ENCODE peak calls at places on chromosome 4, in nine cellular contexts. G is CD8-positive, alpha-beta memory T cell; D is endothelial cell of umbilical vein; U is heart left ventricle; R is upper lobe of right lung; S is MM.1S; F is psoas muscle; K is adrenal gland; L is GM23248. Q is an unnamed sample. For H3K27me3 and H3K9me3, the result is how much of the 10 kb centered on the place peaks cover.

GRCh38 chr4:100525689-100526088 is 7.9 kb upstream of the EMCN start:
- DNase-seq in G (no peak), L (peak), D (no peak), R (no peak), F (no peak), U (no peak), K (no peak), S (no peak), Q (no peak)

GRCh38 chr4:112766422-112766821 is 129.5 kb downstream of the LARP7 start:
- DNase-seq in L (peak), U (no peak), S (peak), K (no peak), R (no peak), G (no peak), F (no peak), D (no peak), Q (no peak)

GRCh38 chr4:4233610-4234009 is 6.9 kb upstream of the OTOP1 start:
- DNase-seq in K (no peak), R (no peak), F (no peak), S (no peak), L (no peak), G (no peak), U (no peak), D (no peak), Q (no peak)

GRCh38 chr4:113762061-113762850 is 718 bp upstream of the CAMK2D start:
- DNase-seq in F (peak), L (peak), K (peak), R (peak), U (peak), S (peak), G (peak), D (peak), Q (peak)

GRCh38 chr4:131366724-131367123 is 1782.4 kb upstream of the PCDH10 start:
- DNase-seq in G (no peak), K (no peak), U (no peak), S (no peak), R (no peak), D (no peak), F (no peak), L (no peak), Q (no peak)

GRCh38 chr4:52588097-52588496 is 71.0 kb downstream of the USP46 start:
- DNase-seq in S (no peak), U (no peak), K (peak), L (peak), D (peak), G (no peak), R (no peak), F (no peak), Q (peak)

GRCh38 chr4:7701866-7702649 is 237.6 kb downstream of the AFAP1 start:
- DNase-seq in K (no peak), S (no peak), R (no peak), G (no peak), U (no peak), D (no peak), F (no peak), L (peak), Q (peak)

GRCh38 chr4:7823416-7823824 is 116.2 kb downstream of the AFAP1 start:
- DNase-seq in F (peak), D (peak), S (no peak), L (peak), G (no peak), R (no peak), U (peak), K (peak), Q (peak)

GRCh38 chr4:111821342-111821741 is 323.9 kb upstream of the FAM241A start:
- DNase-seq in K (no peak), R (no peak), G (no peak), S (no peak), L (no peak), F (no peak), D (no peak), U (no peak), Q (no peak)

GRCh38 chr4:130044788-130045531 is 949.0 kb downstream of the C4orf33 start:
- DNase-seq in S (no peak), L (no peak), G (no peak), U (no peak), K (no peak), F (no peak), R (no peak), D (no peak), Q (no peak)

GRCh38 chr4:139728840-139729239 is 63.2 kb downstream of the MGST2 start:
- DNase-seq in R (no peak), U (no peak), L (no peak), S (no peak), K (no peak), G (no peak), D (no peak), F (no peak), Q (no peak)

GRCh38 chr4:89799071-89799470 is 37.9 kb downstream of the SNCA start:
- DNase-seq in K (no peak), D (peak), G (no peak), F (no peak), S (no peak), L (no peak), U (no peak), R (no peak), Q (no peak)

GRCh38 chr4:73864365-73864764 is 4.8 kb upstream of the CXCL1 start:
- DNase-seq in F (no peak), G (no peak), U (no peak), D (peak), R (no peak), S (peak), L (no peak), K (no peak), Q (no peak)

GRCh38 chr4:71004281-71004851 is 10.9 kb downstream of the DCK start:
- DNase-seq in U (no peak), D (no peak), S (peak), R (no peak), L (no peak), F (no peak), K (no peak), G (peak), Q (peak)

GRCh38 chr4:106522839-106523238 is 154.3 kb upstream of the GIMD1 start:
- DNase-seq in D (peak), K (no peak), F (no peak), L (peak), S (no peak), U (no peak), G (no peak), R (no peak), Q (no peak)

GRCh38 chr4:153151535-153152452 is 52.4 kb upstream of the TRIM2 start:
- DNase-seq in D (peak), R (peak), S (no peak), L (peak), K (peak), U (no peak), F (no peak), G (no peak), Q (peak)

GRCh38 chr4:7570156-7570778 is 135.5 kb upstream of the PSAPL1 start:
- DNase-seq in S (no peak), L (no peak), U (no peak), F (no peak), D (no peak), K (no peak), G (no peak), R (no peak), Q (peak)

GRCh38 chr4:90580271-90580825 is 453.2 kb downstream of the CCSER1 start:
- DNase-seq in F (no peak), K (no peak), G (no peak), U (no peak), L (no peak), D (peak), S (no peak), R (no peak), Q (no peak)

GRCh38 chr4:160352637-160353036 is 1249.8 kb downstream of the RAPGEF2 start:
- DNase-seq in K (no peak), U (no peak), D (no peak), L (no peak), S (no peak), F (no peak), G (no peak), R (no peak), Q (no peak)

GRCh38 chr4:47213106-47213505 is 181.7 kb downstream of the GABRB1 start:
- DNase-seq in L (no peak), S (no peak), F (no peak), R (no peak), U (no peak), G (no peak), K (no peak), D (no peak), Q (no peak)

GRCh38 chr4:182653596-182653995 is 263.6 kb downstream of the DCTD start:
- DNase-seq in U (no peak), F (no peak), D (peak), L (no peak), G (no peak), S (no peak), K (no peak), R (no peak), Q (no peak)

GRCh38 chr4:28451346-28451745 is 1590.7 kb downstream of the STIM2 start:
- DNase-seq in D (no peak), S (no peak), L (no peak), U (no peak), F (no peak), K (no peak), G (no peak), R (no peak), Q (no peak)

GRCh38 chr4:40305329-40306193 is 29.6 kb upstream of the CHRNA9 start:
- DNase-seq in G (peak), K (no peak), U (no peak), R (no peak), L (no peak), S (peak), D (no peak), F (no peak), Q (no peak)

GRCh38 chr4:69656653-69657158 is 3.7 kb upstream of the UGT2A1 start:
- DNase-seq in S (no peak), G (no peak), K (no peak), L (no peak), D (no peak), F (no peak), U (no peak), R (no peak), Q (no peak)

GRCh38 chr4:169723207-169723606 is 34.5 kb downstream of the HPF1 start:
- DNase-seq in F (no peak), D (peak), K (no peak), G (no peak), R (no peak), L (no peak), U (no peak), S (no peak), Q (no peak)

GRCh38 chr4:28277931-28278330 is 1417.3 kb downstream of the STIM2 start:
- DNase-seq in F (no peak), K (no peak), G (no peak), U (no peak), R (no peak), L (no peak), D (peak), S (no peak), Q (no peak)

GRCh38 chr4:74223801-74224200 is 65.9 kb downstream of the MTHFD2L start:
- DNase-seq in K (no peak), S (no peak), L (peak), U (no peak), F (no peak), G (no peak), D (peak), R (no peak), Q (no peak)

GRCh38 chr4:127997534-127998388 is 32.6 kb downstream of the ABHD18 start:
- DNase-seq in S (peak), U (no peak), F (no peak), R (no peak), L (peak), G (no peak), K (no peak), D (no peak), Q (no peak)

GRCh38 chr4:62023633-62024032 is 823.5 kb downstream of the ADGRL3 start:
- DNase-seq in U (no peak), K (no peak), S (no peak), L (no peak), D (no peak), R (no peak), F (no peak), G (no peak), Q (no peak)

GRCh38 chr4:20447103-20447502 is 195.4 kb downstream of the SLIT2 start:
- DNase-seq in F (no peak), U (no peak), G (no peak), S (no peak), R (no peak), L (no peak), K (no peak), D (no peak), Q (no peak)

GRCh38 chr4:113869743-113870375 is 108.3 kb upstream of the CAMK2D start:
- DNase-seq in D (peak), S (peak), L (peak), U (no peak), F (no peak), R (no peak), G (no peak), K (no peak), Q (no peak)

GRCh38 chr4:8600686-8601085 is 8.1 kb downstream of the CPZ start:
- DNase-seq in D (no peak), L (no peak), K (no peak), R (no peak), G (no peak), F (no peak), S (no peak), U (no peak), Q (peak)

GRCh38 chr4:73803213-73803612 is 33.3 kb upstream of the CXCL6 start:
- DNase-seq in D (no peak), S (no peak), K (no peak), G (no peak), F (no peak), R (no peak), U (no peak), L (no peak), Q (no peak)

GRCh38 chr4:1748465-1748995 is 27.2 kb downstream of the TACC3 start:
- DNase-seq in F (peak), S (peak), R (peak), G (peak), K (peak), L (peak), U (peak), D (peak), Q (peak)

GRCh38 chr4:105808459-105809041 is 86.7 kb upstream of the NPNT start:
- DNase-seq in U (no peak), D (no peak), L (peak), S (no peak), K (peak), G (no peak), R (no peak), F (no peak), Q (no peak)

GRCh38 chr4:89939994-89940393 is 45.3 kb downstream of the MMRN1 start:
- DNase-seq in S (no peak), D (peak), F (no peak), K (peak), U (peak), R (no peak), L (no peak), G (no peak), Q (no peak)

GRCh38 chr4:99998062-99998880 is 48.2 kb upstream of the H2AZ1 start:
- DNase-seq in G (no peak), U (no peak), F (no peak), D (peak), K (no peak), S (peak), R (no peak), L (peak), Q (no peak)

GRCh38 chr4:143399113-143399949 is 62.7 kb downstream of the GAB1 start:
- DNase-seq in S (peak), K (no peak), G (no peak), R (no peak), U (no peak), D (peak), L (peak), F (no peak), Q (no peak)

GRCh38 chr4:94757192-94758140 is at the start of gene BMPR1B:
- DNase-seq in R (no peak), S (no peak), K (no peak), U (no peak), F (no peak), D (peak), G (no peak), L (peak), Q (peak)

GRCh38 chr4:156252300-156253016 is 298.8 kb upstream of the CTSO start:
- DNase-seq in R (no peak), F (no peak), U (no peak), D (no peak), L (peak), S (no peak), K (no peak), G (no peak), Q (no peak)

GRCh38 chr4:185638093-185638492 is 102.8 kb upstream of the PDLIM3 start:
- DNase-seq in U (no peak), F (no peak), K (no peak), L (no peak), D (no peak), S (no peak), R (no peak), G (no peak), Q (no peak)
- H3K27me3 ChIP-seq in U (under half), F (under half), K (under half), L (under half), D (under half), S (under half), R (under half), G (under half), Q (under half)

GRCh38 chr4:37082912-37083311 is 161.6 kb upstream of the NWD2 start:
- DNase-seq in F (no peak), D (no peak), K (no peak), G (no peak), L (no peak), S (no peak), U (no peak), R (no peak), Q (no peak)
- H3K9me3 ChIP-seq in F (under half), D (under half), K (under half), G (under half), L (under half), S (under half), U (under half), R (under half), Q (under half)

DNA sequence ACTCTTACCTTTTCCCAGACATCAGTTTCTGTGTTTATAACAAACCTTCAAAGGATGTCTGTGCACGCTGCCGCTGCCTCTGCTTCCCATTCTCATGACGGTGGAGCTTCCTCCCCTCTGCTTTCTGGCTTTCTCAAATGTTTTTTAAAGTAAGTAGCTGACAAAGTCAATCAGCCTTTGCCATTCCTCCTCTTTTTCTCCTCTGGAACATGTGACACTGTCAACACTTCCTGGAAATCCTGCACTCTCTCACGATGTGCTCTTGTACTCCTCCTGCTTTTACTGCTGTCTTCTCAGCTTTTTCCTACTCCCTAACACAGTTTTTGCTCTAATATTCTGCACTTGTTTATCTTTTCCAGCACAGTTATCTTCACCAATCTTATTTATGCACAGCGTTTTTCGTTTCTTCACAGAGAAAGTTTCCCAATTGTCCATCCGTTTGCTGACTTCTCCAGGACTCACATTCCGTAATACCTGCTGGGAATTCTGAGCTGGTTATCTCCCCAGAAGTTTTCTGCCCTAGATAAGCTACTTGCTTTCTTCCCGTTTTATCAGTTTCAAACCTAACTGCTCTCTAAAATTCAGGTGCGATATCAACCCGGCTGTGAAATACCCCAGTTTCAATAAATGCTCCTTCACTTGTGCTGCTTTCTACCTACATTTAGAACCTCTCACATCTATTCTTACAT is 465.6 kb upstream of the AGA start:
- DNase-seq in D (no peak), L (no peak), R (no peak), G (no peak), U (no peak), F (no peak), K (no peak), S (no peak), Q (no peak)
- H3K4me3 ChIP-seq in D (no peak), L (no peak), R (no peak), G (no peak), U (no peak), F (no peak), K (no peak), S (no peak), Q (peak)

DNA sequence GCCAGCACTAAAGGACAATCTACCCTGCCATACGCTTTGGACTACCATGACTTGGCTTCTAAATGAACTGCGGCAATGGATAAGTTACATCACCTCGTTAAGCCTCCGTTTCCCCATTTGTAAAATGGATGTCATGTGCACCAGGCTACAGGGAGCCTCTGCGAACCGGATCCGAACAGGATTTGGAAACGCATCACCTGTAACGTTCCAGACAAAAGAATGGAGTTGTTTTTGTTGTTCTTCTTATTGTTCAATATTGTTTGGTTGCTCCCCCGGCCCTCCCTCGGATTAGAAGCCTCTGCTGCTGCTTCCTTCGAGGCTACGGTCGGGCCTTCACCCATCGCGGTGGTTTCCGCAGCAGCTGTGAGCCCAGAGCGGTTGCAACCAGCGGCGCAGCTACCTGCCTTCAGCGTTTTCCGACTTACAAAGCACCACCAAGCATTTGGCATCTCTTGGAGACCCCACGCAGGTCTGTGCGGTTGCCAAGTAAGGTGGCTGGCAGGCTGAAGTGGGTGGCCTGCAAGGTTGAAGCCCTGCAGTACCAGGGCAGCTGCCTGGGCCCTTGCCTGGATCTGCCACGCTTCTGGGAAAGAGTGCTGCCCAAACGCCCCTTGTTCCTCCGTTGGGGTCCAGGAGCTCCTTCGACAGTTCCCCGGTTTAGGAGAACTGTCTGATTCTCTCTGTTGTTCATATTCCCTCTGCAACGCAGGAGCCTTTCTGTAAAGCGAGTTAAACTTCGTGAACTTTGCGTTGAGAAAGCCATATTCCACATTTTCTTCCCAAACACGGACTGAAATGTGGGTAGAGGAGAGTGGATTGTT is 7.1 kb downstream of the NKX3-2 start:
- DNase-seq in K (no peak), S (no peak), F (no peak), U (no peak), G (no peak), D (no peak), L (no peak), R (no peak), Q (no peak)
- H3K27me3 ChIP-seq in K (half or more), S (half or more), F (under half), U (half or more), G (half or more), D (half or more), L (half or more), R (half or more), Q (under half)

GRCh38 chr4:96742332-96743014 is 902.6 kb downstream of the PDHA2 start:
- DNase-seq in D (no peak), G (no peak), K (no peak), F (no peak), L (no peak), S (no peak), U (no peak), R (peak), Q (no peak)

GRCh38 chr4:96736352-96736889 is 896.5 kb downstream of the PDHA2 start:
- DNase-seq in U (no peak), F (no peak), D (peak), R (no peak), G (no peak), L (peak), S (no peak), K (no peak), Q (no peak)

GRCh38 chr4:96739101-96739500 is 899.2 kb downstream of the PDHA2 start:
- DNase-seq in D (no peak), F (no peak), U (no peak), G (no peak), L (no peak), S (no peak), K (no peak), R (no peak), Q (no peak)
- H3K9me3 ChIP-seq in D (under half), F (under half), U (under half), G (under half), L (under half), S (under half), K (under half), R (under half), Q (under half)

GRCh38 chr4:124262211-124263179 is 450.0 kb downstream of the ANKRD50 start:
- DNase-seq in F (peak), D (peak), L (peak), S (peak), G (peak), K (peak), U (peak), R (no peak), Q (peak)

GRCh38 chr4:124265701-124266100 is 446.8 kb downstream of the ANKRD50 start:
- DNase-seq in L (peak), R (no peak), S (no peak), K (no peak), G (no peak), D (no peak), U (no peak), F (no peak), Q (no peak)

DNA sequence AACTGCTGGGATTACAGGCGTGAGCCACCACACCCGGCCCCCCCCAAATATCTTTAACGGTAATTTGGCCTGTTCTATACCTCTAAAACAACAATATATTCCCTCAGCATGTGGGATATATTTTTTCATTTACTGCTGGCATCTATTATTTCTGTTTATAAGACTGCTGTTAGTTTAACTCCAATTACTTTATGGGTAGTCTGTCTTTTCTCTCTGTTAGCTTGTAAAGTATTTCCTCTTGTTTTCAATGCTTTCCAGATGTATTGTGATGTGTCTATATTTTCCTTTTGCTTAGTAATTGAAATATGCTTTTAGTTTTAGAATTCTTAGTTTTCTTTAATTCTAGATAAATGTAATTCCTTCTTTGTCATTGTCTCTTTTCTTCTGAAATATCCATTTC is 445.8 kb downstream of the ANKRD50 start:
- DNase-seq in F (no peak), D (no peak), G (no peak), L (no peak), S (no peak), R (no peak), U (no peak), K (no peak), Q (no peak)
- H3K4me3 ChIP-seq in F (no peak), D (no peak), G (no peak), L (no peak), S (no peak), R (no peak), U (no peak), K (no peak), Q (no peak)

Q was measured in right cardiac atrium.